ENCODE peak calls at places on chromosomes 5 and 9, in four cellular contexts. V is NCI-H774, H is GM06990, B is H54. T is an unnamed sample.

GRCh38 chr5:150438873-150439546 is 10.5 kb downstream of the RPS14 start:
- DNase-seq in V (no peak), H (no peak), B (peak), T (no peak)

GRCh38 chr9:106920701-106921283 is 57.8 kb downstream of the ZNF462 start:
- DNase-seq in V (no peak), H (no peak), B (no peak), T (no peak)

GRCh38 chr9:123927625-123928308 is 2.2 kb downstream of the DENND1A start:
- DNase-seq in V (no peak), H (peak), B (peak), T (no peak)

GRCh38 chr9:7185612-7186011 is 427.8 kb downstream of the KDM4C start:
- DNase-seq in V (no peak), H (no peak), B (peak), T (no peak)

GRCh38 chr5:173016621-173017046 is 33.1 kb downstream of the ATP6V0E1 start:
- DNase-seq in V (no peak), H (no peak), B (no peak), T (no peak)

GRCh38 chr9:97046228-97046627 is 7.3 kb upstream of the CTSV start:
- DNase-seq in V (peak), H (no peak), B (peak), T (no peak)

GRCh38 chr5:180803181-180804128 is 849 bp upstream of the MGAT1 start:
- DNase-seq in V (no peak), H (peak), B (no peak), T (no peak)

GRCh38 chr5:147509041-147509709 is 693 bp downstream of the DPYSL3 start:
- DNase-seq in V (no peak), H (peak), B (peak), T (no peak)

GRCh38 chr5:60161340-60161934 is 267.9 kb upstream of the PDE4D start:
- DNase-seq in V (no peak), H (peak), B (no peak), T (no peak)

GRCh38 chr5:143557992-143558506 is 154.6 kb upstream of the NR3C1 start:
- DNase-seq in V (no peak), H (no peak), B (no peak), T (no peak)

GRCh38 chr5:169279125-169279524 is 21.8 kb downstream of the SLIT3 start:
- DNase-seq in V (no peak), H (no peak), B (no peak), T (no peak)

GRCh38 chr9:16413509-16414016 is 456.9 kb downstream of the BNC2 start:
- DNase-seq in V (no peak), H (no peak), B (no peak), T (no peak)

GRCh38 chr5:158492850-158493249 is 606.9 kb downstream of the EBF1 start:
- DNase-seq in V (no peak), H (no peak), B (no peak), T (peak)

GRCh38 chr9:127122176-127123151 is at the start of gene ANGPTL2:
- DNase-seq in V (no peak), H (peak), B (peak), T (no peak)

GRCh38 chr9:114930063-114930812 is at the start of gene TNFSF8:
- DNase-seq in V (no peak), H (no peak), B (no peak), T (no peak)

GRCh38 chr9:70635790-70636189 is 221.3 kb upstream of the KLF9 start:
- DNase-seq in V (no peak), H (no peak), B (no peak), T (no peak)

GRCh38 chr9:137742698-137743097 is 123.9 kb downstream of the EHMT1 start:
- DNase-seq in V (no peak), H (no peak), B (no peak), T (no peak)

GRCh38 chr9:125639057-125639456 is 68.0 kb downstream of the MAPKAP1 start:
- DNase-seq in V (no peak), H (no peak), B (no peak), T (no peak)

GRCh38 chr5:84091400-84091799 is 293.3 kb downstream of the EDIL3 start:
- DNase-seq in V (peak), H (no peak), B (no peak), T (no peak)

GRCh38 chr9:124551472-124552339 is 44.5 kb upstream of the NR5A1 start:
- DNase-seq in V (peak), H (no peak), B (peak), T (no peak)

GRCh38 chr5:133235696-133236426 is 184.0 kb downstream of the HSPA4 start:
- DNase-seq in V (no peak), H (no peak), B (no peak), T (no peak)

GRCh38 chr5:52469420-52469819 is 318.3 kb upstream of the ITGA1 start:
- DNase-seq in V (no peak), H (no peak), B (no peak), T (no peak)

GRCh38 chr5:132098151-132098594 is 24.6 kb downstream of the CSF2 start:
- DNase-seq in V (no peak), H (no peak), B (no peak), T (no peak)

GRCh38 chr5:173890195-173890951 is 2.2 kb downstream of the CPEB4 start:
- DNase-seq in V (no peak), H (no peak), B (no peak), T (no peak)

GRCh38 chr9:13127164-13127563 is 152.3 kb downstream of the MPDZ start:
- DNase-seq in V (no peak), H (no peak), B (no peak), T (no peak)

GRCh38 chr5:77210091-77211012 is at the start of gene PDE8B:
- DNase-seq in V (no peak), H (no peak), B (no peak), T (no peak)

GRCh38 chr5:32531885-32532520 is 53.4 kb upstream of the SUB1 start:
- DNase-seq in V (peak), H (peak), B (peak), T (no peak)